ENCODE peak calls at places on chromosomes 5 and 9, in five cellular contexts. F, Q, G, I and R are unnamed samples.

GRCh38 chr9:128056086-128056485 is 11.0 kb downstream of the NAIF1 start:
- DNase-seq in G (peak), F (no peak), I (no peak), Q (no peak), R (no peak)

GRCh38 chr9:85702191-85702590 is 39.6 kb downstream of the AGTPBP1 start:
- DNase-seq in I (no peak), F (no peak), G (no peak), Q (no peak), R (no peak)

GRCh38 chr9:118962426-118962825 is 406.8 kb downstream of the BRINP1 start:
- DNase-seq in Q (no peak), I (no peak), G (no peak), F (no peak), R (no peak)

GRCh38 chr5:171851251-171851650 is 65.6 kb downstream of the SMIM23 start:
- DNase-seq in I (no peak), F (no peak), Q (no peak), G (no peak), R (no peak)

GRCh38 chr9:97759611-97760288 is 62.6 kb upstream of the XPA start:
- DNase-seq in F (no peak), G (no peak), I (no peak), Q (no peak), R (peak)

GRCh38 chr9:98229090-98229395 is 26.4 kb downstream of the TBC1D2 start:
- DNase-seq in I (no peak), G (no peak), Q (no peak), F (no peak), R (no peak)

GRCh38 chr5:176178789-176179188 is 59.4 kb upstream of the SIMC1 start:
- DNase-seq in G (no peak), I (no peak), Q (no peak), F (peak), R (no peak)

GRCh38 chr9:106745457-106745856 is 117.5 kb upstream of the ZNF462 start:
- DNase-seq in I (no peak), G (no peak), Q (peak), F (no peak), R (no peak)

GRCh38 chr9:121294181-121294743 is 26.3 kb downstream of the GSN start:
- DNase-seq in I (no peak), G (no peak), F (no peak), Q (no peak), R (no peak)

GRCh38 chr5:105330185-105330584 is 1767.6 kb upstream of the NUDT12 start:
- DNase-seq in Q (no peak), F (no peak), I (no peak), G (no peak), R (no peak)

GRCh38 chr5:123012321-123012720 is 24.2 kb downstream of the PPIC start:
- DNase-seq in G (no peak), F (no peak), I (no peak), Q (no peak), R (no peak)

GRCh38 chr9:35852267-35852815 is 17.9 kb downstream of the OR13J1 start:
- DNase-seq in F (no peak), I (no peak), G (no peak), Q (no peak), R (no peak)

GRCh38 chr5:12292610-12293204 is 388.5 kb upstream of the CTNND2 start:
- DNase-seq in Q (peak), F (no peak), I (peak), G (no peak), R (no peak)

GRCh38 chr5:58064799-58065198 is 395.1 kb downstream of the PLK2 start:
- DNase-seq in Q (no peak), I (no peak), G (no peak), F (no peak), R (no peak)

GRCh38 chr9:89661956-89662717 is 57.3 kb downstream of the GADD45G start:
- DNase-seq in F (no peak), Q (peak), G (peak), I (peak), R (peak)

GRCh38 chr5:23483090-23483489 is 24.3 kb upstream of the PRDM9 start:
- DNase-seq in G (no peak), F (no peak), Q (no peak), I (no peak), R (no peak)

GRCh38 chr5:159741829-159742228 is 174.5 kb upstream of the ADRA1B start:
- DNase-seq in G (no peak), Q (no peak), F (no peak), I (no peak), R (no peak)

GRCh38 chr5:38598994-38599611 is 42.7 kb upstream of the LIFR start:
- DNase-seq in F (no peak), G (no peak), Q (peak), I (no peak), R (no peak)

GRCh38 chr9:126125577-126125976 is 201.1 kb upstream of the MVB12B start:
- DNase-seq in Q (no peak), G (peak), F (no peak), I (peak), R (no peak)

GRCh38 chr5:25006734-25007133 is 362.0 kb upstream of the CDH10 start:
- DNase-seq in G (no peak), I (peak), Q (peak), F (no peak), R (no peak)